ENCODE peak calls at places on chromosomes 3 and 15, in nine cellular contexts. One of them, this sample, is unnamed. For H3K4me1, the result is how much of the 10 kb centered on the place peaks cover.

GRCh38 chr15:68798695-68799094 is 22.0 kb downstream of the ANP32A start:
- DNase-seq in A549: no peak
- DNase-seq in aorta: no peak
- DNase-seq in tibial artery: peak
- DNase-seq in fibroblast of lung: no peak
- DNase-seq in lung: no peak
- DNase-seq in GM23338: no peak
- DNase-seq in CD8-positive, alpha-beta memory T cell: no peak
- DNase-seq in right atrium auricular region: no peak
- DNase-seq in this sample: no peak

GRCh38 chr3:86702381-86702958 is 288.5 kb downstream of the VGLL3 start:
- DNase-seq in CD8-positive, alpha-beta memory T cell: no peak
- DNase-seq in GM23338: peak
- DNase-seq in aorta: no peak
- DNase-seq in A549: peak
- DNase-seq in tibial artery: no peak
- DNase-seq in lung: no peak
- DNase-seq in right atrium auricular region: no peak
- DNase-seq in fibroblast of lung: no peak
- DNase-seq in this sample: no peak

GRCh38 chr15:83323296-83323711 is 38.8 kb upstream of the BNC1 start:
- DNase-seq in A549: peak
- DNase-seq in tibial artery: no peak
- DNase-seq in lung: no peak
- DNase-seq in aorta: no peak
- DNase-seq in right atrium auricular region: no peak
- DNase-seq in CD8-positive, alpha-beta memory T cell: no peak
- DNase-seq in fibroblast of lung: peak
- DNase-seq in GM23338: no peak
- DNase-seq in this sample: no peak

GRCh38 chr3:134334231-134334900 is 39.9 kb downstream of the AMOTL2 start:
- DNase-seq in tibial artery: no peak
- DNase-seq in GM23338: no peak
- DNase-seq in A549: no peak
- DNase-seq in aorta: peak
- DNase-seq in fibroblast of lung: peak
- DNase-seq in CD8-positive, alpha-beta memory T cell: no peak
- DNase-seq in right atrium auricular region: no peak
- DNase-seq in lung: no peak
- DNase-seq in this sample: no peak

GRCh38 chr15:84736375-84736774 is 12.0 kb upstream of the ZNF592 start:
- DNase-seq in GM23338: no peak
- DNase-seq in tibial artery: no peak
- DNase-seq in right atrium auricular region: no peak
- DNase-seq in aorta: no peak
- DNase-seq in CD8-positive, alpha-beta memory T cell: peak
- DNase-seq in A549: no peak
- DNase-seq in fibroblast of lung: no peak
- DNase-seq in lung: no peak
- DNase-seq in this sample: no peak

GRCh38 chr3:39254806-39255449 is 24.9 kb downstream of the CX3CR1 start:
- DNase-seq in GM23338: no peak
- DNase-seq in lung: no peak
- DNase-seq in A549: no peak
- DNase-seq in right atrium auricular region: no peak
- DNase-seq in fibroblast of lung: peak
- DNase-seq in tibial artery: no peak
- DNase-seq in CD8-positive, alpha-beta memory T cell: no peak
- DNase-seq in aorta: no peak
- DNase-seq in this sample: no peak

GRCh38 chr3:24506966-24507775 is 12.5 kb upstream of the THRB start:
- DNase-seq in fibroblast of lung: no peak
- DNase-seq in tibial artery: no peak
- DNase-seq in A549: no peak
- DNase-seq in aorta: no peak
- DNase-seq in lung: no peak
- DNase-seq in CD8-positive, alpha-beta memory T cell: no peak
- DNase-seq in GM23338: no peak
- DNase-seq in right atrium auricular region: no peak
- DNase-seq in this sample: no peak

GRCh38 chr15:73753250-73754130 is at the start of gene INSYN1:
- DNase-seq in lung: no peak
- DNase-seq in A549: peak
- DNase-seq in tibial artery: peak
- DNase-seq in fibroblast of lung: peak
- DNase-seq in GM23338: peak
- DNase-seq in aorta: peak
- DNase-seq in CD8-positive, alpha-beta memory T cell: no peak
- DNase-seq in right atrium auricular region: no peak
- DNase-seq in this sample: no peak

GRCh38 chr15:61994216-61994615 is 66.0 kb downstream of the VPS13C start:
- DNase-seq in A549: no peak
- DNase-seq in right atrium auricular region: no peak
- DNase-seq in CD8-positive, alpha-beta memory T cell: no peak
- DNase-seq in aorta: no peak
- DNase-seq in lung: no peak
- DNase-seq in tibial artery: no peak
- DNase-seq in fibroblast of lung: peak
- DNase-seq in GM23338: no peak
- DNase-seq in this sample: no peak

GRCh38 chr3:114274929-114275328 is 18.9 kb upstream of the TIGIT start:
- DNase-seq in CD8-positive, alpha-beta memory T cell: no peak
- DNase-seq in tibial artery: no peak
- DNase-seq in aorta: no peak
- DNase-seq in lung: no peak
- DNase-seq in right atrium auricular region: no peak
- DNase-seq in A549: no peak
- DNase-seq in GM23338: no peak
- DNase-seq in fibroblast of lung: peak
- DNase-seq in this sample: no peak

GRCh38 chr3:186255703-186256331 is 106.2 kb downstream of the DGKG start:
- DNase-seq in tibial artery: no peak
- DNase-seq in fibroblast of lung: no peak
- DNase-seq in CD8-positive, alpha-beta memory T cell: no peak
- DNase-seq in GM23338: peak
- DNase-seq in aorta: no peak
- DNase-seq in lung: peak
- DNase-seq in A549: no peak
- DNase-seq in right atrium auricular region: no peak
- DNase-seq in this sample: no peak

GRCh38 chr3:53536282-53536681 is 41.9 kb downstream of the CACNA1D start:
- DNase-seq in aorta: no peak
- DNase-seq in lung: no peak
- DNase-seq in right atrium auricular region: no peak
- DNase-seq in A549: no peak
- DNase-seq in CD8-positive, alpha-beta memory T cell: no peak
- DNase-seq in GM23338: no peak
- DNase-seq in tibial artery: no peak
- DNase-seq in fibroblast of lung: no peak
- DNase-seq in this sample: no peak

GRCh38 chr15:98896802-98897732 is 110.5 kb downstream of the PGPEP1L start:
- DNase-seq in lung: no peak
- DNase-seq in tibial artery: no peak
- DNase-seq in CD8-positive, alpha-beta memory T cell: no peak
- DNase-seq in aorta: no peak
- DNase-seq in A549: peak
- DNase-seq in fibroblast of lung: peak
- DNase-seq in right atrium auricular region: peak
- DNase-seq in GM23338: no peak
- DNase-seq in this sample: no peak

GRCh38 chr15:68232937-68233336 is 3.4 kb upstream of the CLN6 start:
- DNase-seq in fibroblast of lung: no peak
- DNase-seq in lung: no peak
- DNase-seq in A549: no peak
- DNase-seq in GM23338: no peak
- DNase-seq in tibial artery: peak
- DNase-seq in right atrium auricular region: no peak
- DNase-seq in CD8-positive, alpha-beta memory T cell: no peak
- DNase-seq in aorta: no peak
- DNase-seq in this sample: no peak

GRCh38 chr3:188076176-188076575 is 77.8 kb upstream of the LPP start:
- DNase-seq in lung: no peak
- DNase-seq in fibroblast of lung: no peak
- DNase-seq in tibial artery: peak
- DNase-seq in right atrium auricular region: no peak
- DNase-seq in GM23338: no peak
- DNase-seq in CD8-positive, alpha-beta memory T cell: no peak
- DNase-seq in A549: no peak
- DNase-seq in aorta: no peak
- DNase-seq in this sample: peak

GRCh38 chr15:45993508-45993907 is 358.7 kb downstream of the SQOR start:
- DNase-seq in fibroblast of lung: no peak
- DNase-seq in lung: no peak
- DNase-seq in tibial artery: no peak
- DNase-seq in A549: no peak
- DNase-seq in CD8-positive, alpha-beta memory T cell: no peak
- DNase-seq in GM23338: no peak
- DNase-seq in aorta: no peak
- DNase-seq in right atrium auricular region: no peak
- DNase-seq in this sample: no peak

GRCh38 chr3:193731656-193732055 is 138.6 kb downstream of the OPA1 start:
- DNase-seq in right atrium auricular region: no peak
- DNase-seq in tibial artery: no peak
- DNase-seq in fibroblast of lung: no peak
- DNase-seq in GM23338: peak
- DNase-seq in A549: no peak
- DNase-seq in lung: no peak
- DNase-seq in aorta: no peak
- DNase-seq in CD8-positive, alpha-beta memory T cell: no peak
- DNase-seq in this sample: no peak
- H3K4me1 ChIP-seq in right atrium auricular region: under half
- H3K4me1 ChIP-seq in tibial artery: under half
- H3K4me1 ChIP-seq in fibroblast of lung: under half
- H3K4me1 ChIP-seq in GM23338: under half
- H3K4me1 ChIP-seq in A549: under half
- H3K4me1 ChIP-seq in lung: under half
- H3K4me1 ChIP-seq in aorta: under half
- H3K4me1 ChIP-seq in CD8-positive, alpha-beta memory T cell: under half
- H3K4me1 ChIP-seq in this sample: under half

DNA sequence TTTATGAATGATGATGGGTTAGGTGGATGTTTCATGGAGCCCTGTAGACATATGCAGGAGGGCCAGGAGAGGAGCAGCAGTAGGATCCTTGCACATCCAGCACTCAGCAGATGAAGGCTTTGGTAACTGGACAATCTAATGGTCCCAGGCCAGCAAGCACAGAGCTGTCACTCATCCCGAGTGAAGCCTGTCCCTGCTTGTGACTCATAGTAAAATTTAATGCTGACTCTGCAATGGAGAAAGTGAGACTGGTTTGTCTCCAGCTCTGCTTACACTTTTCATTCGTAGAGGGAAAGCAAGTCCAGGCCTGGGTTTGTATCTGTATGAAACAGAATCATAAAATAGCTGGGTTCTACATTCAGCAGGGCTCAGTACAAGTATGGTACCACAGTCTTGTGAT is 131.7 kb downstream of the DTWD1 start:
- DNase-seq in right atrium auricular region: no peak
- DNase-seq in CD8-positive, alpha-beta memory T cell: no peak
- DNase-seq in fibroblast of lung: no peak
- DNase-seq in aorta: no peak
- DNase-seq in tibial artery: no peak
- DNase-seq in A549: no peak
- DNase-seq in lung: no peak
- DNase-seq in GM23338: no peak
- DNase-seq in this sample: no peak
- H3K4me1 ChIP-seq in right atrium auricular region: under half
- H3K4me1 ChIP-seq in CD8-positive, alpha-beta memory T cell: under half
- H3K4me1 ChIP-seq in fibroblast of lung: under half
- H3K4me1 ChIP-seq in aorta: under half
- H3K4me1 ChIP-seq in tibial artery: under half
- H3K4me1 ChIP-seq in A549: under half
- H3K4me1 ChIP-seq in lung: under half
- H3K4me1 ChIP-seq in GM23338: under half
- H3K4me1 ChIP-seq in this sample: under half

GRCh38 chr3:4827767-4828166 is 151.5 kb upstream of the BHLHE40 start:
- DNase-seq in tibial artery: no peak
- DNase-seq in GM23338: no peak
- DNase-seq in fibroblast of lung: no peak
- DNase-seq in aorta: no peak
- DNase-seq in right atrium auricular region: no peak
- DNase-seq in A549: no peak
- DNase-seq in CD8-positive, alpha-beta memory T cell: no peak
- DNase-seq in lung: no peak
- DNase-seq in this sample: no peak

GRCh38 chr3:4824948-4825325 is 154.3 kb upstream of the BHLHE40 start:
- DNase-seq in aorta: no peak
- DNase-seq in A549: peak
- DNase-seq in tibial artery: no peak
- DNase-seq in lung: no peak
- DNase-seq in fibroblast of lung: peak
- DNase-seq in right atrium auricular region: no peak
- DNase-seq in CD8-positive, alpha-beta memory T cell: no peak
- DNase-seq in GM23338: no peak
- DNase-seq in this sample: peak

GRCh38 chr3:4825572-4826236 is 153.5 kb upstream of the BHLHE40 start:
- DNase-seq in A549: peak
- DNase-seq in CD8-positive, alpha-beta memory T cell: no peak
- DNase-seq in tibial artery: no peak
- DNase-seq in lung: peak
- DNase-seq in right atrium auricular region: no peak
- DNase-seq in fibroblast of lung: no peak
- DNase-seq in aorta: no peak
- DNase-seq in GM23338: no peak
- DNase-seq in this sample: peak

GRCh38 chr3:4828279-4829030 is 150.8 kb upstream of the BHLHE40 start:
- DNase-seq in A549: no peak
- DNase-seq in fibroblast of lung: peak
- DNase-seq in GM23338: no peak
- DNase-seq in CD8-positive, alpha-beta memory T cell: no peak
- DNase-seq in aorta: no peak
- DNase-seq in tibial artery: peak
- DNase-seq in lung: no peak
- DNase-seq in right atrium auricular region: peak
- DNase-seq in this sample: no peak

GRCh38 chr3:4826237-4827100 is 152.8 kb upstream of the BHLHE40 start:
- DNase-seq in CD8-positive, alpha-beta memory T cell: no peak
- DNase-seq in GM23338: no peak
- DNase-seq in right atrium auricular region: peak
- DNase-seq in lung: peak
- DNase-seq in A549: peak
- DNase-seq in fibroblast of lung: peak
- DNase-seq in tibial artery: peak
- DNase-seq in aorta: peak
- DNase-seq in this sample: peak
- H3K4me1 ChIP-seq in CD8-positive, alpha-beta memory T cell: half or more
- H3K4me1 ChIP-seq in GM23338: under half
- H3K4me1 ChIP-seq in right atrium auricular region: half or more
- H3K4me1 ChIP-seq in lung: under half
- H3K4me1 ChIP-seq in A549: half or more
- H3K4me1 ChIP-seq in fibroblast of lung: under half
- H3K4me1 ChIP-seq in tibial artery: under half
- H3K4me1 ChIP-seq in aorta: under half
- H3K4me1 ChIP-seq in this sample: half or more

GRCh38 chr15:43751885-43752284 is 5.6 kb downstream of the PDIA3 start:
- DNase-seq in GM23338: no peak
- DNase-seq in fibroblast of lung: no peak
- DNase-seq in CD8-positive, alpha-beta memory T cell: no peak
- DNase-seq in lung: no peak
- DNase-seq in tibial artery: no peak
- DNase-seq in aorta: no peak
- DNase-seq in A549: no peak
- DNase-seq in right atrium auricular region: no peak
- DNase-seq in this sample: no peak

GRCh38 chr15:43749690-43750345 is 3.6 kb downstream of the PDIA3 start:
- DNase-seq in fibroblast of lung: no peak
- DNase-seq in A549: no peak
- DNase-seq in GM23338: no peak
- DNase-seq in lung: no peak
- DNase-seq in CD8-positive, alpha-beta memory T cell: peak
- DNase-seq in right atrium auricular region: no peak
- DNase-seq in aorta: no peak
- DNase-seq in tibial artery: no peak
- DNase-seq in this sample: no peak

GRCh38 chr15:43748376-43748775 is 2.1 kb downstream of the PDIA3 start:
- DNase-seq in GM23338: peak
- DNase-seq in CD8-positive, alpha-beta memory T cell: no peak
- DNase-seq in tibial artery: no peak
- DNase-seq in right atrium auricular region: no peak
- DNase-seq in A549: no peak
- DNase-seq in aorta: no peak
- DNase-seq in lung: no peak
- DNase-seq in fibroblast of lung: peak
- DNase-seq in this sample: no peak
- H3K4me1 ChIP-seq in GM23338: under half
- H3K4me1 ChIP-seq in CD8-positive, alpha-beta memory T cell: half or more
- H3K4me1 ChIP-seq in tibial artery: under half
- H3K4me1 ChIP-seq in right atrium auricular region: half or more
- H3K4me1 ChIP-seq in A549: under half
- H3K4me1 ChIP-seq in aorta: under half
- H3K4me1 ChIP-seq in lung: under half
- H3K4me1 ChIP-seq in fibroblast of lung: under half
- H3K4me1 ChIP-seq in this sample: under half

This sample was measured in gastrocnemius medialis.